ENCODE peak calls at places on chromosomes 4 and X, in nine cellular contexts. R is CD14-positive monocyte, Z is AG08396, A is substantia nigra, F is HCEC 1CT, N is A549, U is nephron progenitor cell, T is M059J, G is GM10248. W is an unnamed sample.

GRCh38 chr4:105600256-105600655 is 47.8 kb downstream of the ARHGEF38 start:
- DNase-seq in N (no peak), U (no peak), F (no peak), R (no peak), A (no peak), Z (no peak), G (no peak), T (no peak), W (no peak)

GRCh38 chr4:42906906-42907774 is 14.6 kb downstream of the GRXCR1 start:
- DNase-seq in Z (no peak), G (no peak), N (no peak), T (peak; percentile 2), F (no peak), A (no peak), R (no peak), U (no peak), W (no peak)

GRCh38 chr4:36979494-36979893 is 265.0 kb upstream of the NWD2 start:
- DNase-seq in F (no peak), U (no peak), Z (no peak), G (no peak), N (no peak), A (no peak), R (no peak), T (no peak), W (no peak)

GRCh38 chr4:72473434-72473900 is 95.6 kb downstream of the ADAMTS3 start:
- DNase-seq in G (no peak), Z (no peak), A (no peak), F (no peak), N (no peak), R (no peak), T (peak; percentile 1), U (no peak), W (no peak)

GRCh38 chr4:122045533-122045932 is 93.7 kb upstream of the TRPC3 start:
- DNase-seq in F (peak; percentile 86), N (peak; percentile 51), Z (peak; percentile 77), T (peak; percentile 99), U (no peak), G (no peak), R (no peak), A (no peak), W (no peak)

GRCh38 chr4:169079942-169080827 is 70.1 kb upstream of the CBR4 start:
- DNase-seq in A (peak; percentile 5), U (no peak), N (no peak), T (peak; percentile 23), R (peak; percentile 60), F (no peak), G (peak; percentile 61), Z (no peak), W (no peak)

GRCh38 chrX:144637731-144638130 is 609.6 kb upstream of the SPANXN1 start:
- DNase-seq in N (no peak), T (peak; percentile 17), G (no peak), Z (no peak), F (no peak), R (no peak), U (no peak), A (no peak), W (no peak)

GRCh38 chrX:1507511-1508463 is 29.2 kb downstream of the P2RY8 start:
- DNase-seq in N (no peak), A (no peak), T (no peak), Z (no peak), U (no peak), G (peak; percentile 70), F (no peak), R (peak; percentile 62), W (no peak)

GRCh38 chrX:55715847-55716246 is 1.7 kb upstream of the RRAGB start:
- DNase-seq in F (no peak), N (no peak), Z (no peak), T (no peak), A (no peak), R (no peak), U (no peak), G (no peak), W (peak; percentile 58)

W was measured in endodermal cell.